ENCODE peak calls at places on chromosomes 16 and 17, in four cellular contexts. T is WERI-Rb-1, O is right lobe of liver, B is lower lobe of right lung. X is an unnamed sample. For H3K9me3, the result is how much of the 10 kb centered on the place peaks cover.

GRCh38 chr17:14793237-14793636 is 471.9 kb downstream of the PMP22 start:
- DNase-seq in O (no peak), T (no peak), B (no peak), X (no peak)

GRCh38 chr17:50128441-50129302 is 1.3 kb downstream of the SAMD14 start:
- DNase-seq in T (peak), B (no peak), O (no peak), X (no peak)

GRCh38 chr16:89366561-89367537 is 123.5 kb downstream of the ANKRD11 start:
- DNase-seq in B (no peak), O (no peak), T (no peak), X (no peak)

GRCh38 chr16:81473066-81473488 is 28.5 kb downstream of the CMIP start:
- DNase-seq in O (no peak), T (no peak), B (no peak), X (peak)

GRCh38 chr16:22191966-22192260 is 14.2 kb upstream of the EEF2K start:
- DNase-seq in T (peak), O (no peak), B (no peak), X (no peak)

GRCh38 chr17:32503251-32504165 is 16.7 kb downstream of the CDK5R1 start:
- DNase-seq in O (no peak), T (peak), B (no peak), X (no peak)

GRCh38 chr17:28227278-28228108 is 91.5 kb upstream of the TMEM97 start:
- DNase-seq in B (peak), O (peak), T (no peak), X (no peak)

GRCh38 chr17:2087597-2088211 is 32.8 kb downstream of the HIC1 start:
- DNase-seq in O (no peak), T (no peak), B (peak), X (no peak)

GRCh38 chr17:28549274-28550132 is 2.9 kb downstream of the UNC119 start:
- DNase-seq in O (no peak), B (no peak), T (peak), X (no peak)

GRCh38 chr16:30948956-30949654 is at the start of gene ORAI3:
- DNase-seq in B (peak), O (peak), T (peak), X (peak)

GRCh38 chr16:52050418-52050817 is 496.5 kb downstream of the TOX3 start:
- DNase-seq in B (no peak), T (no peak), O (peak), X (no peak)

GRCh38 chr16:12091569-12092346 is 115.2 kb downstream of the SNX29 start:
- DNase-seq in B (peak), T (no peak), O (no peak), X (no peak)

GRCh38 chr17:4594406-4595349 is 10.3 kb downstream of the SMTNL2 start:
- DNase-seq in B (peak), T (no peak), O (no peak), X (no peak)

GRCh38 chr17:12114686-12115418 is 94.2 kb downstream of the MAP2K4 start:
- DNase-seq in O (no peak), B (no peak), T (no peak), X (no peak)

GRCh38 chr17:75289832-75290337 is 652 bp upstream of the SLC25A19 start:
- DNase-seq in B (peak), O (peak), T (no peak), X (peak)

GRCh38 chr16:46916980-46917379 is 32.8 kb downstream of the GPT2 start:
- DNase-seq in B (no peak), O (no peak), T (no peak), X (no peak)

GRCh38 chr16:88287219-88287618 is 95.5 kb upstream of the ZNF469 start:
- DNase-seq in B (no peak), T (no peak), O (no peak), X (no peak)

GRCh38 chr17:29039764-29040598 is 3.0 kb upstream of the PIPOX start:
- DNase-seq in B (no peak), T (peak), O (no peak), X (no peak)

GRCh38 chr16:84950906-84951305 is 60.4 kb downstream of the ZDHHC7 start:
- DNase-seq in B (no peak), O (no peak), T (peak), X (no peak)

GRCh38 chr17:42704495-42705494 is 22.5 kb downstream of the CNTNAP1 start:
- DNase-seq in O (no peak), B (no peak), T (no peak), X (no peak)

GRCh38 chr17:83194761-83195329 is 115.4 kb downstream of the METRNL start:
- DNase-seq in T (no peak), O (peak), B (peak), X (no peak)

GRCh38 chr17:16997514-16998429 is 25.9 kb upstream of the TNFRSF13B start:
- DNase-seq in O (no peak), T (no peak), B (no peak), X (no peak)

GRCh38 chr17:1460233-1460632 is 4.2 kb upstream of the CRK start:
- DNase-seq in T (peak), O (peak), B (peak), X (peak)

GRCh38 chr16:20884240-20884556 is 16.0 kb downstream of the DCUN1D3 start:
- DNase-seq in T (no peak), B (no peak), O (no peak), X (no peak)

GRCh38 chr16:4392382-4393242 is 21.0 kb downstream of the VASN start:
- DNase-seq in T (no peak), B (peak), O (peak), X (peak)

GRCh38 chr16:30173054-30173453 is 10.3 kb upstream of the CORO1A start:
- DNase-seq in O (no peak), T (no peak), B (no peak), X (no peak)

GRCh38 chr17:79065105-79065670 is 9.4 kb upstream of the ENGASE start:
- DNase-seq in B (no peak), O (no peak), T (peak), X (no peak)

GRCh38 chr17:75105269-75106080 is 4.3 kb upstream of the ARMC7 start:
- DNase-seq in T (peak), O (peak), B (peak), X (no peak)

GRCh38 chr16:85296859-85297698 is 184.8 kb upstream of the CIBAR2 start:
- DNase-seq in T (peak), B (peak), O (peak), X (no peak)

GRCh38 chr16:3235856-3236669 is 1.1 kb upstream of the ZNF200 start:
- DNase-seq in T (no peak), O (peak), B (peak), X (peak)

GRCh38 chr17:73103661-73104335 is 11.3 kb upstream of the SLC39A11 start:
- DNase-seq in O (no peak), B (no peak), T (no peak), X (no peak)

GRCh38 chr16:73149329-73149728 is 101.4 kb upstream of the ZFHX3 start:
- DNase-seq in B (no peak), T (no peak), O (peak), X (no peak)

GRCh38 chr17:14745122-14745521 is 444.2 kb downstream of the HS3ST3B1 start:
- DNase-seq in T (no peak), B (no peak), O (no peak), X (no peak)

GRCh38 chr17:80695979-80696378 is 151.3 kb downstream of the RPTOR start:
- DNase-seq in T (no peak), O (no peak), B (no peak), X (no peak)

GRCh38 chr16:48113471-48113870 is 42.3 kb downstream of the ABCC12 start:
- DNase-seq in O (no peak), T (peak), B (no peak), X (no peak)

GRCh38 chr17:18339933-18340332 is 23.4 kb downstream of the SHMT1 start:
- DNase-seq in B (no peak), O (no peak), T (no peak), X (no peak)

GRCh38 chr17:57102122-57102521 is 17.1 kb downstream of the AKAP1 start:
- DNase-seq in O (no peak), B (no peak), T (no peak), X (no peak)

GRCh38 chr16:81164481-81164880 is 68.3 kb upstream of the GCSH start:
- DNase-seq in O (no peak), B (no peak), T (no peak), X (no peak)

GRCh38 chr16:22813223-22813945 is 578 bp upstream of the HS3ST2 start:
- DNase-seq in B (peak), T (peak), O (peak), X (peak)

DNA sequence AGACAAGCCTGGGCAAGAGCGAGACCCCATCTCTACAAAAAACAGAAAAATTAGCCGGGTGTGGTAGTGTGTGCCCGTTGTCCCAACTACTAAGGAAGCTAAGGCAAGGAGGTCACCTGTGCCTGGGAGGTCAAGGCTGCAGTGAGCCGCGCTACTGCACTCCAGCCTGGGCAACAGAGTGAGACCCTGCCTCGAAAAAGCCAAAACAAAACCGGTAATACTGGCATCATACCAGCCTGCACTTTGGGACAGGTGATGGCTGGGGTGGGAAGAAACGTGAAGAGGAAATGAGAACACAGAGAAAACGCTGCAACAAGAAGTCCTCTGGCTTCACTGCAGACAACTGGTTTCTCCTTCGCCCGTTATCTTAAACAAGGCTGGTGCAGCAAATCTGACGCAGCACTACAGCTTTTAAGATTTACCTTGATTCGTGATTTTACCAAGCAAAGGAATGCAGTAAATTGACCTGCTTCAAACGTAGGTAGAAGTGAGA is 725 bp upstream of the CASC3 start:
- DNase-seq in O (no peak), B (no peak), T (no peak), X (no peak)
- H3K4me3 ChIP-seq in O (peak), B (peak), T (peak), X (peak)

DNA sequence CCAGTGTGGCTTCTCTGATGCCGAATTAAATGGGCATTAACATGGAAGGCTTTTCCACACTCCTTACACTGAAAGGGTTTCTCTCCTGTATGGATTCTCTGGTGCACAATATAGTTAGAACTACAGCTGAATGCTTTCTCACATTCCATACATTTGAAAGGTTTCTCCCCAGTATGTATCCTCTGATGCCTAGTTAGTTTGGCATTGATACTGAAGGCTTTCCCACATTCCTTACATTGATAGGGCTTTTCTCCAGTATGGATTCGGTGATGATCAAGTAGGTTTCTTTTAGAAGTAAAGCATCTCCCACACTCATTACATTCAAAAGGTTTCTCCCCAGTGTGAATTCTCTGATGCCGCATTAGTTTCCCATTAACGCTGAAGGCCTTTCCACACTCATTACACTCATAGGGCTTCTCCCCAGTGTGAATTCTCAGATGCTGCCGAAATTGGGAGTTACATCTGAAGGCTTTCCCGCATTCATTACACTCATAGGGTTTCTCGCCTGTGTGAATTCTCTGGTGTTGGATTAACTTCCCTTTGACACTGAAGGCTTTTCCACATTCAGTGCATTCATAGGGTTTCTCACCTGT is 6.5 kb upstream of the TLE7 start:
- DNase-seq in B (no peak), T (no peak), O (no peak), X (no peak)
- H3K9me3 ChIP-seq in B (half or more), T (under half), O (under half), X (half or more)

GRCh38 chr17:8986295-8986694 is 20.8 kb upstream of the PIK3R5 start:
- DNase-seq in O (no peak), T (no peak), B (no peak), X (no peak)
- TF ChIP-seq CTCF in O (peak), T (peak), B (no peak), X (no peak)

GRCh38 chr16:86932130-86932982 is 354.0 kb downstream of the FOXL1 start:
- DNase-seq in O (no peak), B (no peak), T (no peak), X (no peak)

GRCh38 chr16:86930663-86931062 is 352.3 kb downstream of the FOXL1 start:
- DNase-seq in B (no peak), O (no peak), T (no peak), X (no peak)

GRCh38 chr16:86930001-86930400 is 351.7 kb downstream of the FOXL1 start:
- DNase-seq in T (no peak), O (no peak), B (no peak), X (no peak)

GRCh38 chr16:86929149-86929871 is 351.0 kb downstream of the FOXL1 start:
- DNase-seq in O (no peak), T (peak), B (no peak), X (peak)

DNA sequence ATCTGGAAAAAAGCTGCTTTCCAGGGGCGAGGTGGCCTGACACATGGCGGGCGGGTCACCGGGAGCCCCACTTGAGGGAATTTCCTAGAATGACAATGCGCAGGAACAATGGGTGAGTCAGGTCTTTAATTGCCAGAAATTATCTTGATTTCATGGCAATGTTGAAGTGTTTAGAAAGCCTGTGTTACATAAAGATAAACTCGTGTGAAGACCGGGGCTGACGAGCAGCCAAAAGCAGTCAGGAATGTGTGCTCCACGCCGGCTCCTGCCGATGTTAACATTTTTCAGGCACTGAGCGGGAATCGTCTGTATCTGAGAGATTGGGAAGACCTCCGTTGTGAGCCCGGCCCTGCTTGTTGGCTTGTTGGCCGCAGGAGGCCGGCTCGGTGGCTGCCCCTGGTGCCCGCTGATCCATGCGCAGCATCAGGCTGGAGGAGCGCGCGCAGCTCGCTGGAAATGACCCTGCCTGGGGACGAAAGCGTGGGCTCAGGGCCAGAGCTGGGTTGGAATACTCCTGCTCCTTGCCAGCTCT is 353.1 kb downstream of the FOXL1 start:
- DNase-seq in B (no peak), O (no peak), T (no peak), X (peak)
- H3K4me3 ChIP-seq in B (no peak), O (no peak), T (no peak), X (peak)

GRCh38 chr17:77706938-77707337 is 251.6 kb upstream of the TNRC6C start:
- DNase-seq in O (no peak), T (no peak), B (no peak), X (no peak)

GRCh38 chr17:77709594-77709993 is 248.9 kb upstream of the TNRC6C start:
- DNase-seq in B (no peak), O (no peak), T (no peak), X (no peak)

GRCh38 chr17:77708049-77708448 is 250.5 kb upstream of the TNRC6C start:
- DNase-seq in O (no peak), T (no peak), B (no peak), X (no peak)

GRCh38 chr17:77708936-77709335 is 249.6 kb upstream of the TNRC6C start:
- DNase-seq in B (no peak), T (no peak), O (no peak), X (no peak)

DNA sequence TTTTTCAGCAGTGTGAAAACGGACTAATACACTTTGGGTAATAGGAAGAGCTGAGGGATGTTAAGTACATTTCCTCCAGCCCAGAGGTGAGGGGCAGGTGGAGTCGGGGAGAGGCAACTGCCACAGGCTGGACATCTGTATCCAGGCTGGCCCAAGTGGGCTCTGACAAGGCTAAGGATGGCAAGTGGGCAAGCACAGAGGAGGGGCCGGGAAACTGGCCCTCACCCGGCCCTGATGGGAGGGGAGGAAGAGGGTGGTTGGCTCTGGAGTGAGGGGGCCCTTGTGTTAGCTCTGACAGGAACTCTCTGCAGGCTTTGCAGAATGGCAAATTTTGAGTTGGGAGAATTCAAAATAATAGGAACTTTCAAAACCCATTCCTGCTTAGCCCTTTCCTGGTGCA is 251.0 kb upstream of the TNRC6C start:
- DNase-seq in T (no peak), O (no peak), B (no peak), X (no peak)
- H3K9me3 ChIP-seq in T (under half), O (under half), B (under half), X (under half)

DNA sequence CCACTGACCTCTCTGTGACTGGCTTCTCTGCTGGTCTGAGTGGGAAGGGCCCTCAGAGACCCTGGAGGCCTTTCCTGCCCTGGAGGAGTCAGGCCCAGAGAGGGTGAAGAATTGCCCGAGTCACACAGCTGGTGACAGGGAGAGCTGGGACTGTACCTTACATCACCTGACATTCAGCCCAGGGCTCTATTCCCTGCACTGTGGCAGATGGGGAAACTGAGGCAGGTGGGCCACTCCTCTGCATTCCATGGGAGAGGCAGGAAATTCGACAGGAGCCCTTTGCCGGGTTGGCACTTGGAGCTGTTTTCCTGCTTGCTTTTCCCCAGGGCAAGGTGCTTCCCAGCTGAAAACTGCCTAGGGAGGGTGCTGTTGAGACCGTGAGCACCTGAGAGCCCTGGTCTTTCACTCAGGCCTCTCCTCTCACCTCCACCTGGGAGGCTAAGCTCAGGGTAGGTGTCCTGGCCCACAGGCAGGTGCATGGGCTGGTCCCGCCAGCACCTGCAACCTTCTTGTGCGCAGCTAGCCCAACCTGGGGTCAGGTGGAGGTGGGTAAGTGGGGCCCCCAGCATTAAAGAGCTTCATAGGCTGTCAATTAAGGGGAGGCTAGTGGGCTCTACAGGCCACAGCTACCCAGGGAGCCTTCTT is 8.5 kb downstream of the ADCY7 start:
- DNase-seq in O (no peak), B (no peak), T (no peak), X (no peak)
- TF ChIP-seq CTCF in O (no peak), B (no peak), T (peak), X (no peak)

GRCh38 chr16:2025251-2025650 is 1.5 kb upstream of the NHERF2 start:
- DNase-seq in B (no peak), T (no peak), O (peak), X (peak)

GRCh38 chr16:2023098-2023925 is 3.4 kb upstream of the NHERF2 start:
- DNase-seq in O (peak), T (peak), B (peak), X (peak)

GRCh38 chr16:2019919-2020831 is 590 bp downstream of the NPW start:
- DNase-seq in B (no peak), T (no peak), O (peak), X (no peak)

GRCh38 chr16:2024026-2024425 is 2.7 kb upstream of the NHERF2 start:
- DNase-seq in T (no peak), O (no peak), B (no peak), X (peak)

DNA sequence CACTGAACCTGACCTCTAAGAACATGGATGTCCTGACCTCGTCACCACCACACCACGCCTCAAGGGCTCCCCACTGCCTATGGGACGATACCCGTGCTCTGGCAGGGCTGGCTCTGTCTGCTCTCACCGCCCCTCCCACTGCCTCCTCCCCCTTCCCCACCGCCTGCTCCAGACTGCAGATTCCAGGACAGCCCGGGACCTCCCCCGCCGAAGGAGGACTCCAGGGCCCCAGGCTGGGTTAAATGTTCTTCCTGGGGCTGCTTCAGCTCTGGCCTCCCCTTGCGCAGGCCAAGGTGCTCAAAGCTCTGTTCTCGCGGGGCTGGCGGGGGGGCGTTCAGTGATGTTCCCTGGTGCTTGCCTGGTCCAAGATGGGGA is 3.1 kb downstream of the NPW start:
- DNase-seq in O (peak), B (no peak), T (peak), X (no peak)
- H3K4me3 ChIP-seq in O (peak), B (peak), T (no peak), X (peak)